ENCODE peak calls at places on chromosomes 12 and 14, in five cellular contexts. V, B, U, M and K are unnamed samples.

GRCh38 chr12:20716985-20717384 is 21.9 kb downstream of the SLCO1C1 start:
- DNase-seq in V (no peak), M (no peak), B (no peak), U (no peak), K (no peak)

GRCh38 chr14:75229923-75230792 is 48.5 kb upstream of the FOS start:
- DNase-seq in U (peak; percentile 17), V (peak; percentile 74), M (peak; percentile 64), B (no peak), K (peak; percentile 70)

GRCh38 chr12:27460471-27460978 is 14.0 kb downstream of the SMCO2 start:
- DNase-seq in M (no peak), U (no peak), B (no peak), V (peak; percentile 4), K (no peak)

GRCh38 chr12:89384050-89384749 is 31.9 kb upstream of the DUSP6 start:
- DNase-seq in B (peak; percentile 66), V (no peak), M (no peak), U (no peak), K (peak; percentile 64)

GRCh38 chr12:41108032-41108431 is 80.1 kb upstream of the PDZRN4 start:
- DNase-seq in B (no peak), V (no peak), U (no peak), M (no peak), K (no peak)

GRCh38 chr12:20701106-20701505 is 6.0 kb downstream of the SLCO1C1 start:
- DNase-seq in B (no peak), V (no peak), U (no peak), M (no peak), K (no peak)

GRCh38 chr12:49098035-49098451 is 3.4 kb upstream of the DHH start:
- DNase-seq in U (peak; percentile 75), M (peak; percentile 74), B (peak; percentile 28), V (no peak), K (peak; percentile 87)

GRCh38 chr12:45789025-45789424 is 59.5 kb downstream of the ARID2 start:
- DNase-seq in M (no peak), B (no peak), U (no peak), V (no peak), K (no peak)

GRCh38 chr12:111246477-111247011 is 122.4 kb downstream of the PHETA1 start:
- DNase-seq in U (no peak), V (no peak), B (no peak), M (no peak), K (no peak)

GRCh38 chr12:24044973-24045703 is 95.7 kb upstream of the SOX5 start:
- DNase-seq in U (no peak), M (no peak), V (no peak), B (peak; percentile 78), K (no peak)

GRCh38 chr12:130118181-130118580 is 44.1 kb upstream of the FZD10 start:
- DNase-seq in U (no peak), B (no peak), V (no peak), M (no peak), K (no peak)

GRCh38 chr12:53960187-53961024 is 5.7 kb downstream of the HOXC12 start:
- DNase-seq in M (no peak), B (no peak), V (no peak), U (no peak), K (no peak)

GRCh38 chr12:84585996-84586395 is 326.6 kb downstream of the SLC6A15 start:
- DNase-seq in B (no peak), V (no peak), U (no peak), M (no peak), K (no peak)

GRCh38 chr12:120764766-120765165 is 39.1 kb downstream of the ACADS start:
- DNase-seq in U (no peak), B (no peak), M (no peak), V (no peak), K (no peak)

GRCh38 chr12:5376591-5377207 is 55.2 kb upstream of the NTF3 start:
- DNase-seq in M (no peak), V (no peak), U (no peak), B (no peak), K (no peak)

GRCh38 chr14:101083564-101084435 is 180.3 kb upstream of the RTL1 start:
- DNase-seq in U (peak; percentile 41), V (no peak), M (no peak), B (peak; percentile 20), K (peak; percentile 81)
- TF ChIP-seq JUNB in U (no peak), V (no peak), M (no peak), B (no peak), K (no peak)

GRCh38 chr12:101256271-101256670 is 23.6 kb upstream of the UTP20 start:
- DNase-seq in B (no peak), V (no peak), U (no peak), M (no peak), K (no peak)

GRCh38 chr12:101257357-101257756 is 22.5 kb upstream of the UTP20 start:
- DNase-seq in V (no peak), B (no peak), M (no peak), U (no peak), K (no peak)
- TF ChIP-seq JUNB in V (no peak), B (no peak), M (no peak), U (no peak), K (no peak)

GRCh38 chr12:15520844-15521243 is 198.5 kb downstream of the PTPRO start:
- DNase-seq in U (no peak), V (no peak), M (no peak), B (no peak), K (no peak)

GRCh38 chr12:15525414-15525813 is 203.1 kb downstream of the PTPRO start:
- DNase-seq in U (no peak), B (no peak), M (no peak), V (no peak), K (no peak)

GRCh38 chr12:15526033-15526432 is 203.7 kb downstream of the PTPRO start:
- DNase-seq in U (no peak), B (no peak), M (no peak), V (peak; percentile 45), K (peak; percentile 17)

GRCh38 chr12:15522574-15523187 is 200.4 kb downstream of the PTPRO start:
- DNase-seq in V (no peak), U (no peak), B (peak; percentile 38), M (peak; percentile 21), K (peak; percentile 69)

DNA sequence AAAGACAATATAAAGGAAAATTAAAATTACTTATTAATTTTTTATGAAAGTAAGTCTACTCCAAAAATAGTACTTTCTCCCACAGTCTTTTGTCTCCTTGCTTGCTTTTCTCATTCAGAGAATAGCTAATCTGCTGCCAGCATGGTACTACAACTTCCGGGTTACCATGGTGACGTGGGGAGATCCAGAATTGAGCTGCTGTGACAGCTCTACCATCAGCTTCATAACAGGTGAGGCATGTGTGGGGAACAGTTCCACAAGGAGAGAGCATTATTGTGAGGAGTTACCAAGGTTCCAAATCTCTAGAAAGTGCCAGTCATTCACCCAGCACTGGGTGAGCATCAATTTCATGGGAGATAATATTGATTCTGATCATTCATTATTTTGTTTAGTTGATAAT is 197.8 kb downstream of the PTPRO start:
- DNase-seq in V (no peak), B (no peak), M (no peak), U (no peak), K (peak; percentile 33)
- TF ChIP-seq JUNB in V (no peak), B (no peak), M (no peak), U (no peak), K (no peak)

DNA sequence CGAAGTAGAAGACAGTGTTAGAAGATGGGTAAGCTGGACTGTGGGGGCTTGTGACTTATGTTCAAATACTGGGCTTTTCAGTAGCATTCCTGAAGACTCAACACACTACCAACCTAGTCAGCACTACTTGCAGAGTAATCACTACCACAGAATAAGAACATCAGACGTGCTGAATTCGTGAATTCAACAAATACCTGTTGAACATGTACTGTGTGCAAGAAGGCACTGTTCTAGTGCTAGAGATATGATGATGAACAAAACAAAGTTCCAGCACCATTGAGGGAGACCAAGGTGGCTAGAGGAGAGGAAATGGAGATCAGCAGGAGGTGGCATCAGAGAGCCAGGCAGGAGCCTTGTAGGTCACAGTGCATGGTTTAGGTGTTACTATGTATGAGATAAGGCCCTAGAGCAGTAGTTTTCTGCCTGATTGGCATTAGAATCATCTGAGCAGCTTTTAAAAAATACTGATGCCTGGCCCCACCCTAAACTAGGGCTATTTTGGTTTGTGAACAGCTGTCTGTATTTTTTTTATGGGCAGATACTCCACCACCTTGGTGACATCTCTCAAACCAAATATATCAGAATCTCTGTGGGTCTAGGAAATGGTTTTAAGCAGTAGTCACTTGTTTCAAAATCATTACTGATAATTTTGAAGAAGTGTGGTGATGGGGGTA is 26.8 kb downstream of the FERMT2 start:
- DNase-seq in M (no peak), V (no peak), U (no peak), B (peak; percentile 43), K (peak; percentile 51)
- TF ChIP-seq JUNB in M (no peak), V (no peak), U (no peak), B (no peak), K (no peak)

GRCh38 chr14:91369628-91370445 is 47.8 kb downstream of the CCDC88C start:
- DNase-seq in M (no peak), U (no peak), B (peak; percentile 59), V (no peak), K (no peak)
- TF ChIP-seq JUNB in M (no peak), U (no peak), B (no peak), V (no peak), K (no peak)

DNA sequence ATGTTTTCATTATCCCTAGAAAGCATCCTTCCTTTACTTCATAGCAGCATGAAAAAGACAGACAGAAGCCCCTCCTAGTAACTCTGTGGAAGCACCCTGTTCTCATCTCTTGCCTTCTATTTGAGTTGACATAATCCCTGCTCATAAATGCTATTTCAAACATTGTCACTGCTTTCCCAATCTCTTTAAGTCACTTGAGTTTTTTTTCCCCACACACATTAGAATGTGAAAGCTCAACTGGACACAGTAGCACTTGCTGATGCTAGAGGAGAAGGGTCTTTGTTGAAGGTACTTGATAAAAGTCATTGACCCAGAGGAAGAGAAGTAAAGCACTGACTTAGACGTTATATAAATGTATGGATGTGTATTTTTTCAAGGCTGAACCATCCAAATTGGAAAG is 3.0 kb downstream of the E2F7 start:
- DNase-seq in U (no peak), V (no peak), M (no peak), B (no peak), K (no peak)
- TF ChIP-seq JUNB in U (no peak), V (no peak), M (no peak), B (no peak), K (no peak)

GRCh38 chr12:14554281-14555008 is 13.2 kb downstream of the PLBD1 start:
- DNase-seq in V (no peak), M (no peak), U (peak; percentile 14), B (no peak), K (no peak)
- TF ChIP-seq JUNB in V (no peak), M (no peak), U (no peak), B (no peak), K (no peak)

GRCh38 chr14:26394114-26394855 is 203.5 kb downstream of the NOVA1 start:
- DNase-seq in B (no peak), V (no peak), M (peak; percentile 8), U (no peak), K (peak; percentile 43)
- TF ChIP-seq JUNB in B (no peak), V (no peak), M (no peak), U (no peak), K (no peak)

GRCh38 chr14:93723001-93723400 is 65.3 kb downstream of the PRIMA1 start:
- DNase-seq in M (no peak), B (no peak), U (no peak), V (no peak), K (no peak)

GRCh38 chr14:93717968-93718320 is 70.3 kb downstream of the PRIMA1 start:
- DNase-seq in B (no peak), V (no peak), M (no peak), U (no peak), K (no peak)

GRCh38 chr14:93719234-93719633 is 69.1 kb downstream of the PRIMA1 start:
- DNase-seq in U (no peak), M (no peak), B (no peak), V (no peak), K (no peak)

GRCh38 chr14:93720076-93720815 is 68.0 kb downstream of the PRIMA1 start:
- DNase-seq in B (no peak), V (no peak), M (no peak), U (no peak), K (no peak)

GRCh38 chr14:93720981-93721483 is 67.3 kb downstream of the PRIMA1 start:
- DNase-seq in V (no peak), B (no peak), U (no peak), M (no peak), K (no peak)
- TF ChIP-seq JUNB in V (no peak), B (no peak), U (no peak), M (no peak), K (no peak)